ENCODE peak calls at places on chromosomes 11 and 22, in eight cellular contexts. One of them, this sample, is unnamed.

GRCh38 chr11:86138958-86139357 is 70.1 kb upstream of the PICALM start:
- DNase-seq in body of pancreas: peak
- DNase-seq in fibroblast of mammary gland: no peak
- DNase-seq in mesendoderm: no peak
- DNase-seq in stimulated activated CD8-positive, alpha-beta memory T cell treated with anti-CD3 and anti-CD28 coated beads, Interleukin-4, amount 100 ng/mL, for 1 hour: no peak
- DNase-seq in coronary artery: no peak
- DNase-seq in stimulated activated CD4-positive, alpha-beta T cell treated with anti-CD3 and anti-CD28 coated beads, Interleukin-12 subunit alpha, Interleukin-12 subunit beta, amount 100 ng/mL, for 4 hours: no peak
- DNase-seq in fibroblast of the aortic adventitia: no peak
- DNase-seq in this sample: no peak

GRCh38 chr22:45834795-45835194 is 142.2 kb downstream of the WNT7B start:
- DNase-seq in stimulated activated CD8-positive, alpha-beta memory T cell treated with anti-CD3 and anti-CD28 coated beads, Interleukin-4, amount 100 ng/mL, for 1 hour: no peak
- DNase-seq in body of pancreas: no peak
- DNase-seq in fibroblast of mammary gland: no peak
- DNase-seq in coronary artery: no peak
- DNase-seq in stimulated activated CD4-positive, alpha-beta T cell treated with anti-CD3 and anti-CD28 coated beads, Interleukin-12 subunit alpha, Interleukin-12 subunit beta, amount 100 ng/mL, for 4 hours: no peak
- DNase-seq in mesendoderm: no peak
- DNase-seq in fibroblast of the aortic adventitia: no peak
- DNase-seq in this sample: no peak

GRCh38 chr11:130765951-130766649 is 150.2 kb downstream of the SNX19 start:
- DNase-seq in mesendoderm: no peak
- DNase-seq in stimulated activated CD8-positive, alpha-beta memory T cell treated with anti-CD3 and anti-CD28 coated beads, Interleukin-4, amount 100 ng/mL, for 1 hour: no peak
- DNase-seq in fibroblast of the aortic adventitia: no peak
- DNase-seq in stimulated activated CD4-positive, alpha-beta T cell treated with anti-CD3 and anti-CD28 coated beads, Interleukin-12 subunit alpha, Interleukin-12 subunit beta, amount 100 ng/mL, for 4 hours: no peak
- DNase-seq in fibroblast of mammary gland: peak
- DNase-seq in coronary artery: peak
- DNase-seq in body of pancreas: no peak
- DNase-seq in this sample: no peak

GRCh38 chr11:116853461-116854073 is 16.1 kb upstream of the APOA1 start:
- DNase-seq in stimulated activated CD4-positive, alpha-beta T cell treated with anti-CD3 and anti-CD28 coated beads, Interleukin-12 subunit alpha, Interleukin-12 subunit beta, amount 100 ng/mL, for 4 hours: peak
- DNase-seq in coronary artery: no peak
- DNase-seq in stimulated activated CD8-positive, alpha-beta memory T cell treated with anti-CD3 and anti-CD28 coated beads, Interleukin-4, amount 100 ng/mL, for 1 hour: peak
- DNase-seq in fibroblast of mammary gland: peak
- DNase-seq in fibroblast of the aortic adventitia: peak
- DNase-seq in body of pancreas: peak
- DNase-seq in mesendoderm: no peak
- DNase-seq in this sample: peak

GRCh38 chr11:97622795-97623194 is 1233.0 kb downstream of the JRKL start:
- DNase-seq in fibroblast of mammary gland: no peak
- DNase-seq in mesendoderm: no peak
- DNase-seq in stimulated activated CD4-positive, alpha-beta T cell treated with anti-CD3 and anti-CD28 coated beads, Interleukin-12 subunit alpha, Interleukin-12 subunit beta, amount 100 ng/mL, for 4 hours: no peak
- DNase-seq in coronary artery: no peak
- DNase-seq in body of pancreas: no peak
- DNase-seq in stimulated activated CD8-positive, alpha-beta memory T cell treated with anti-CD3 and anti-CD28 coated beads, Interleukin-4, amount 100 ng/mL, for 1 hour: no peak
- DNase-seq in fibroblast of the aortic adventitia: no peak
- DNase-seq in this sample: no peak

GRCh38 chr11:102819491-102819890 is 21.5 kb upstream of the MMP1 start:
- DNase-seq in fibroblast of mammary gland: no peak
- DNase-seq in stimulated activated CD4-positive, alpha-beta T cell treated with anti-CD3 and anti-CD28 coated beads, Interleukin-12 subunit alpha, Interleukin-12 subunit beta, amount 100 ng/mL, for 4 hours: no peak
- DNase-seq in mesendoderm: no peak
- DNase-seq in body of pancreas: no peak
- DNase-seq in stimulated activated CD8-positive, alpha-beta memory T cell treated with anti-CD3 and anti-CD28 coated beads, Interleukin-4, amount 100 ng/mL, for 1 hour: no peak
- DNase-seq in coronary artery: no peak
- DNase-seq in fibroblast of the aortic adventitia: no peak
- DNase-seq in this sample: no peak

GRCh38 chr11:33505140-33505539 is 195.5 kb downstream of the C11orf91 start:
- DNase-seq in fibroblast of mammary gland: no peak
- DNase-seq in mesendoderm: no peak
- DNase-seq in body of pancreas: no peak
- DNase-seq in stimulated activated CD8-positive, alpha-beta memory T cell treated with anti-CD3 and anti-CD28 coated beads, Interleukin-4, amount 100 ng/mL, for 1 hour: no peak
- DNase-seq in stimulated activated CD4-positive, alpha-beta T cell treated with anti-CD3 and anti-CD28 coated beads, Interleukin-12 subunit alpha, Interleukin-12 subunit beta, amount 100 ng/mL, for 4 hours: no peak
- DNase-seq in coronary artery: no peak
- DNase-seq in fibroblast of the aortic adventitia: no peak
- DNase-seq in this sample: no peak

GRCh38 chr11:82995754-82996398 is 75.8 kb downstream of the RAB30 start:
- DNase-seq in body of pancreas: no peak
- DNase-seq in fibroblast of the aortic adventitia: peak
- DNase-seq in fibroblast of mammary gland: peak
- DNase-seq in stimulated activated CD4-positive, alpha-beta T cell treated with anti-CD3 and anti-CD28 coated beads, Interleukin-12 subunit alpha, Interleukin-12 subunit beta, amount 100 ng/mL, for 4 hours: no peak
- DNase-seq in coronary artery: no peak
- DNase-seq in stimulated activated CD8-positive, alpha-beta memory T cell treated with anti-CD3 and anti-CD28 coated beads, Interleukin-4, amount 100 ng/mL, for 1 hour: no peak
- DNase-seq in mesendoderm: no peak
- DNase-seq in this sample: peak

This sample was measured in stimulated activated naive B cell treated with anti-CD40 and anti-IgM and Interleukin-4, amounts not matched to agents 10 μg/mL and 1 μg/mL and 100 μg/mL, for 72 hours.